ENCODE peak calls at places on chromosomes 7 and 10, in six cellular contexts. D, W, Q, A, F and E are unnamed samples.
A peak's percentile ranks its signal among the peaks of the same experiment; 100 is the strongest.

GRCh38 chr10:74612195-74612594 is 214.2 kb upstream of the KAT6B start:
- DNase-seq in D (no peak), W (no peak), Q (no peak), A (no peak), F (no peak), E (no peak)

GRCh38 chr10:61283489-61284221 is 169.5 kb downstream of the TMEM26 start:
- DNase-seq in D (no peak), W (no peak), Q (no peak), A (no peak), F (no peak), E (no peak)

GRCh38 chr7:26648429-26649015 is 215.9 kb downstream of the SKAP2 start:
- DNase-seq in D (no peak), W (no peak), Q (no peak), A (no peak), F (no peak), E (no peak)

GRCh38 chr10:62071846-62072281 is 170.4 kb downstream of the ARID5B start:
- DNase-seq in D (no peak), W (no peak), Q (no peak), A (no peak), F (peak; percentile 57), E (no peak)

GRCh38 chr10:13001041-13001886 is at the start of gene CCDC3:
- DNase-seq in D (no peak), W (no peak), Q (peak; percentile 36), A (peak; percentile 61), F (peak; percentile 7), E (no peak)

GRCh38 chr7:33334349-33334748 is 205.0 kb downstream of the BBS9 start:
- DNase-seq in D (no peak), W (no peak), Q (peak; percentile 6), A (no peak), F (peak; percentile 5), E (no peak)

GRCh38 chr10:91185239-91185875 is 35.1 kb upstream of the PCGF5 start:
- DNase-seq in D (no peak), W (no peak), Q (no peak), A (no peak), F (no peak), E (no peak)

GRCh38 chr10:70296406-70296899 is 12.6 kb upstream of the NPFFR1 start:
- DNase-seq in D (no peak), W (no peak), Q (no peak), A (peak; percentile 89), F (no peak), E (peak; percentile 71)

GRCh38 chr10:74227697-74228424 is 76.8 kb downstream of the ADK start:
- DNase-seq in D (no peak), W (no peak), Q (no peak), A (no peak), F (peak; percentile 57), E (no peak)

GRCh38 chr7:19489162-19489820 is 219.5 kb downstream of the POLR1F start:
- DNase-seq in D (no peak), W (no peak), Q (no peak), A (no peak), F (no peak), E (no peak)

GRCh38 chr7:20352573-20353304 is 22.0 kb downstream of the ITGB8 start:
- DNase-seq in D (no peak), W (no peak), Q (no peak), A (no peak), F (no peak), E (no peak)

GRCh38 chr10:90787906-90788491 is 69.8 kb downstream of the HTR7 start:
- DNase-seq in D (no peak), W (peak; percentile 60), Q (peak; percentile 53), A (no peak), F (peak; percentile 8), E (no peak)

GRCh38 chr7:5359344-5359743 is 64.3 kb downstream of the TNRC18 start:
- DNase-seq in D (no peak), W (no peak), Q (no peak), A (no peak), F (no peak), E (no peak)

GRCh38 chr7:135189961-135190360 is 19.5 kb upstream of the CYREN start:
- DNase-seq in D (no peak), W (no peak), Q (no peak), A (no peak), F (no peak), E (peak; percentile 9)

GRCh38 chr10:7365029-7365750 is 45.6 kb downstream of the SFMBT2 start:
- DNase-seq in D (no peak), W (no peak), Q (no peak), A (no peak), F (no peak), E (no peak)

GRCh38 chr7:122886357-122887081 is at the start of gene CADPS2:
- DNase-seq in D (no peak), W (peak; percentile 94), Q (peak; percentile 83), A (peak; percentile 85), F (peak; percentile 41), E (peak; percentile 90)

GRCh38 chr10:68406111-68406814 is 814 bp downstream of the RUFY2 start:
- DNase-seq in D (peak; percentile 19), W (peak; percentile 74), Q (peak; percentile 64), A (peak; percentile 66), F (peak; percentile 64), E (peak; percentile 57)

GRCh38 chr7:51446356-51446755 is 129.7 kb upstream of the COBL start:
- DNase-seq in D (no peak), W (no peak), Q (no peak), A (no peak), F (no peak), E (no peak)

GRCh38 chr7:138239244-138239643 is 163.0 kb downstream of the AKR1D1 start:
- DNase-seq in D (no peak), W (no peak), Q (no peak), A (no peak), F (no peak), E (no peak)

GRCh38 chr10:93722550-93722949 is 20.2 kb upstream of the FRA10AC1 start:
- DNase-seq in D (no peak), W (peak; percentile 29), Q (no peak), A (no peak), F (no peak), E (no peak)

GRCh38 chr7:76369011-76369410 is 10.2 kb upstream of the YWHAG start:
- DNase-seq in D (no peak), W (no peak), Q (no peak), A (no peak), F (no peak), E (no peak)

GRCh38 chr7:112001089-112001826 is 204.9 kb downstream of the DOCK4 start:
- DNase-seq in D (no peak), W (no peak), Q (no peak), A (no peak), F (no peak), E (no peak)

GRCh38 chr7:78055160-78055559 is 256.6 kb downstream of the PHTF2 start:
- DNase-seq in D (no peak), W (no peak), Q (no peak), A (no peak), F (no peak), E (no peak)

GRCh38 chr7:18653381-18654155 is 158.0 kb downstream of the HDAC9 start:
- DNase-seq in D (no peak), W (no peak), Q (no peak), A (no peak), F (no peak), E (no peak)

GRCh38 chr10:101080933-101081546 is 19.3 kb downstream of the KAZALD1 start:
- DNase-seq in D (no peak), W (peak; percentile 59), Q (peak; percentile 68), A (no peak), F (no peak), E (no peak)

GRCh38 chr10:88114368-88114767 is 250.9 kb downstream of the PTEN start:
- DNase-seq in D (no peak), W (peak; percentile 70), Q (peak; percentile 26), A (no peak), F (peak; percentile 18), E (peak; percentile 65)

GRCh38 chr10:22617516-22617915 is 96.9 kb downstream of the PIP4K2A start:
- DNase-seq in D (no peak), W (no peak), Q (no peak), A (no peak), F (no peak), E (no peak)

GRCh38 chr7:44563171-44563679 is 10.5 kb downstream of the DDX56 start:
- DNase-seq in D (no peak), W (no peak), Q (no peak), A (peak; percentile 38), F (no peak), E (no peak)

GRCh38 chr7:88758355-88759215 is 915 bp upstream of the ZNF804B start:
- DNase-seq in D (no peak), W (no peak), Q (peak; percentile 35), A (peak; percentile 59), F (peak; percentile 11), E (no peak)

GRCh38 chr7:141045842-141046630 is 27.8 kb upstream of the TMEM178B start:
- DNase-seq in D (no peak), W (no peak), Q (no peak), A (no peak), F (no peak), E (no peak)

GRCh38 chr10:118850418-118851061 is 95.8 kb upstream of the CACUL1 start:
- DNase-seq in D (peak; percentile 21), W (no peak), Q (peak; percentile 83), A (peak; percentile 76), F (peak; percentile 52), E (peak; percentile 74)

GRCh38 chr7:21960922-21961321 is 15.2 kb upstream of the CDCA7L start:
- DNase-seq in D (no peak), W (no peak), Q (no peak), A (no peak), F (no peak), E (no peak)

GRCh38 chr7:12942599-12942998 is 255.2 kb downstream of the ARL4A start:
- DNase-seq in D (no peak), W (peak; percentile 25), Q (no peak), A (no peak), F (no peak), E (no peak)